ENCODE peak calls at places on chromosomes 2 and 18, in nine cellular contexts. H, P, B, X, O, W, S, R and N are unnamed samples.

GRCh38 chr18:43160509-43160908 is 45.0 kb upstream of the RIT2 start:
- DNase-seq in P (no peak), S (no peak), X (no peak), H (no peak), O (no peak), R (no peak), W (no peak), B (peak), N (no peak)

GRCh38 chr18:63293930-63294329 is 25.6 kb downstream of the BCL2 start:
- DNase-seq in H (no peak), W (no peak), R (no peak), S (no peak), B (no peak), X (no peak), P (no peak), O (peak), N (no peak)

GRCh38 chr2:157692768-157693167 is 64.1 kb upstream of the ACVR1C start:
- DNase-seq in R (no peak), O (peak), S (no peak), P (no peak), X (no peak), B (peak), H (no peak), W (no peak), N (no peak)

GRCh38 chr2:176157499-176158305 is 595 bp downstream of the HOXD3 start:
- DNase-seq in O (no peak), W (no peak), H (no peak), R (no peak), P (no peak), S (peak), X (no peak), B (no peak), N (peak)

GRCh38 chr18:61743775-61744531 is 148.9 kb downstream of the RNF152 start:
- DNase-seq in H (peak), R (no peak), W (no peak), B (peak), O (no peak), X (no peak), S (no peak), P (no peak), N (no peak)

GRCh38 chr18:10279905-10280658 is 174.4 kb upstream of the APCDD1 start:
- DNase-seq in P (no peak), S (no peak), O (no peak), B (no peak), X (no peak), R (no peak), W (no peak), H (no peak), N (no peak)

GRCh38 chr2:127735537-127736399 is 34.5 kb downstream of the SFT2D3 start:
- DNase-seq in O (no peak), X (no peak), P (no peak), S (peak), R (no peak), W (no peak), B (no peak), H (no peak), N (no peak)

GRCh38 chr2:191936882-191937405 is 90.1 kb upstream of the CAVIN2 start:
- DNase-seq in W (no peak), P (no peak), X (no peak), O (no peak), S (no peak), R (no peak), H (no peak), B (no peak), N (no peak)

GRCh38 chr2:60644942-60645341 is 91.5 kb upstream of the BCL11A start:
- DNase-seq in X (no peak), H (no peak), S (no peak), B (no peak), O (no peak), P (no peak), R (no peak), W (no peak), N (no peak)

GRCh38 chr18:13998571-13998970 is 83.2 kb upstream of the MC2R start:
- DNase-seq in H (no peak), P (no peak), S (no peak), R (no peak), O (no peak), X (no peak), W (no peak), B (no peak), N (no peak)

GRCh38 chr2:109062558-109063325 is 66.3 kb upstream of the SH3RF3 start:
- DNase-seq in H (no peak), W (peak), S (no peak), R (no peak), P (no peak), B (no peak), O (no peak), X (no peak), N (peak)

GRCh38 chr2:176789751-176790150 is 422.8 kb upstream of the HNRNPA3 start:
- DNase-seq in R (no peak), P (no peak), S (no peak), X (no peak), B (no peak), W (no peak), O (no peak), H (no peak), N (no peak)

GRCh38 chr2:72008608-72009007 is 139.1 kb downstream of the CYP26B1 start:
- DNase-seq in H (no peak), O (no peak), X (no peak), R (no peak), B (no peak), W (peak), P (no peak), S (no peak), N (peak)

GRCh38 chr2:119156105-119156890 is 2.3 kb downstream of the C1QL2 start:
- DNase-seq in B (no peak), X (no peak), S (no peak), O (no peak), H (no peak), P (no peak), R (no peak), W (no peak), N (no peak)

GRCh38 chr2:183409662-183410061 is 285.4 kb downstream of the NUP35 start:
- DNase-seq in P (no peak), S (no peak), B (no peak), R (no peak), X (no peak), H (no peak), O (no peak), W (no peak), N (no peak)

GRCh38 chr2:96251721-96252292 is 14.0 kb downstream of the TMEM127 start:
- DNase-seq in P (no peak), S (peak), B (peak), X (peak), O (peak), W (no peak), R (peak), H (peak), N (no peak)

GRCh38 chr2:69988086-69988635 is 26.7 kb upstream of the ASPRV1 start:
- DNase-seq in S (no peak), W (no peak), H (no peak), P (no peak), O (no peak), X (no peak), B (no peak), R (no peak), N (no peak)

GRCh38 chr2:234292205-234292954 is 204.5 kb downstream of the ARL4C start:
- DNase-seq in W (no peak), H (no peak), B (no peak), R (no peak), O (no peak), X (no peak), P (peak), S (no peak), N (no peak)

GRCh38 chr18:50663626-50664441 is 103.9 kb downstream of the MAPK4 start:
- DNase-seq in X (no peak), W (no peak), B (no peak), O (no peak), R (no peak), H (no peak), S (no peak), P (no peak), N (no peak)

GRCh38 chr2:65128297-65129190 is 1.4 kb downstream of the RAB1A start:
- DNase-seq in O (peak), S (no peak), P (no peak), R (no peak), B (peak), W (no peak), H (peak), X (no peak), N (peak)

GRCh38 chr2:82819936-82820335 is 1639.1 kb downstream of the SUCLG1 start:
- DNase-seq in O (no peak), S (no peak), W (no peak), B (no peak), R (no peak), X (no peak), H (no peak), P (no peak), N (no peak)

GRCh38 chr2:25460261-25460905 is 118.7 kb upstream of the DNMT3A start:
- DNase-seq in P (no peak), H (no peak), X (no peak), O (no peak), S (no peak), B (no peak), W (no peak), R (no peak), N (no peak)

GRCh38 chr2:232675381-232675780 is 21.8 kb upstream of the GIGYF2 start:
- DNase-seq in X (no peak), B (no peak), S (no peak), P (no peak), R (no peak), H (no peak), O (no peak), W (no peak), N (no peak)

GRCh38 chr18:48622911-48623431 is 84.1 kb downstream of the CTIF start:
- DNase-seq in X (no peak), O (peak), R (no peak), W (no peak), H (no peak), P (no peak), S (no peak), B (peak), N (no peak)

GRCh38 chr2:235500761-235501662 is 7.2 kb downstream of the AGAP1 start:
- DNase-seq in H (no peak), B (peak), R (no peak), W (no peak), X (no peak), P (no peak), S (no peak), O (no peak), N (no peak)
- H3K4me3 ChIP-seq in H (no peak), B (no peak), R (peak), W (peak), X (peak), P (no peak), S (no peak), O (no peak), N (no peak)

DNA sequence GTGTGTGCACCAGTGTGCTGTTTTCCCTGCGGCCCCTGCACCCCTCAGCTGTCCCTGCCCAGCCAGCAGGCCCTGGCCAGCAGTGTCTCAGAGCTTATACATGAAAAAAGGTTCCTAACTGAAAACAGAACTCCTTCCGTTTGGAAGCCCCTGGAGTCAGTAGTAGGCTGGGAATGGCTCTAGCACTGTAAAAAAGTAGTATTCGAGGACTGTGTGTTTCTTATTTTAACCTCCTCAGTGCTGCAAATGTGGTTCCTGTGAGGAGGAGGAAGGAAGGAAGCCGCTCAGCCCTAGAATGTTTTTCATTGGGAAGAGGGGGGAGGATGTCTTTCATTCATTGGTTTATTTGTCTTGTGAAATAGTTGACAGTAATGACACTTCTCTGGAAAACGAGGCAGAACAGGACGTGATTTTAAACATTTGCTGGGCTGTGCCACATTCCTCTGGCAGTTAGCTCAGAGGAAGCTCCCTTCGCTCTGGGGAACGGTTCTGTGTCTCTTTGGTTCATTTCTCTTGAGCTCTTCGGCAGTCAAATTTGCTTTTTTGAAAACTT is 103.5 kb downstream of the SPTBN1 start:
- DNase-seq in R (no peak), W (no peak), H (peak), B (peak), O (peak), X (no peak), P (no peak), S (peak), N (peak)
- TF ChIP-seq POLR2A in R (no peak), W (peak), H (no peak), B (peak), O (no peak), X (no peak), P (peak), S (no peak), N (peak)

DNA sequence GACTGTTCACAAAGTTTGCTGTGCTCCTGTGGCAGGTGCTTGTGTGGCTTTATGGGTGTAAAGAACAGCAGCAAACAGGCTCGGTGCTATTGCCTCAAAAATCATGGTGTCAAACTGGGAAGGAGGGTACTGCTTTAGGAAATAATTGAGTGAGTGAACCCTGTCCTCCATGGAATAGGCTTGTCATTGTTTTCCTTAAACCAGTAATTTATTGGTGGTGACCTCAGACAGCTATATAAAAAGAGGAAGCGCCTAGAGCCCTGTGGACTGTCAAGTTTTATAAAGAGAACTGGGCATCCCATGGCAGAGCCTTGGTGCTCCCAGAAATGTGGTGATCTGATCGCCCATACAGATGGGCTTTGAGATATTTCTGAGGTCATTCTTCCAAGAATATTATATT is 4.7 kb upstream of the CXCR4 start:
- DNase-seq in H (no peak), O (no peak), B (no peak), S (no peak), X (no peak), R (no peak), P (no peak), W (no peak), N (no peak)
- TF ChIP-seq CTCF in H (no peak), O (no peak), B (no peak), S (no peak), X (no peak), R (no peak), P (no peak), W (no peak), N (no peak)

DNA sequence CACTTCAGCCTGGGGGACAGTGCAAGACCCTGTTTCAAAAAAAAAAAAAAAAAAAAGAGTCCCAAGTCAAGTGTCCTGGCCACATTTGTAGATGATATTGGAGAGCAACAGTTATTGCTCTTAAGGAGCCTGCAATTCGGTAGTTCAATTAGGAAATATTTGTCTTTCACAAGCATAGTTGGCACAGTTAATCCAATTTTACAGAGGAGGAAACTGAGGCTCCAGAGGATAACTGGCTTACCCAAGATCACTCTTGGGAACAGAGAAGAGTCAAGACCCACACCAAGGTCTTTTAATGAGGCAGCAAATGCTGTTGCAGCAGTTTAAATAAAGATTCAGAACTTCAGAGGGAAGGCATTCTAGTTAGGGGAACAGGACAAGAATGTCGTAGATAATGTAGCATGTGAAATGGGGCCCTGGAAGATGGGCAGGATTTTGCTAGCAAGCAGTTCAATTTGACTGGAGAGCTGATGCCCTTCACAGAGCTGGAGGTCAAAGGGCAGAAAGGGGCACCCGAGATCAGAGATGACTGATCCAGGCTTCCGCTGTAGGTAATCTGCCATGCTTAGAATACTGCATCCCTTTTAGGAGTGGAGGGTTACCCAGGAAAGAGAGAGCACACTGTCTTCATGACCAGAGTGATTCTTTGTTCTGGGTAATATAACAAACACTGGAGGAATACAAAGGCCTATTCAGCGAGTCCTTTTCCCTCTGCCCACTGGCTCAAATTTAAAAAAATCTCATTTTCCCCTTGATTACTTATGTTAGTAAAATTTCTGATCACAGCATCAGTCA is 3.0 kb downstream of the NPC1 start:
- DNase-seq in R (no peak), X (no peak), S (no peak), H (no peak), O (no peak), W (no peak), B (no peak), P (no peak), N (no peak)
- H3K4me3 ChIP-seq in R (no peak), X (no peak), S (peak), H (no peak), O (no peak), W (peak), B (no peak), P (no peak), N (no peak)

DNA sequence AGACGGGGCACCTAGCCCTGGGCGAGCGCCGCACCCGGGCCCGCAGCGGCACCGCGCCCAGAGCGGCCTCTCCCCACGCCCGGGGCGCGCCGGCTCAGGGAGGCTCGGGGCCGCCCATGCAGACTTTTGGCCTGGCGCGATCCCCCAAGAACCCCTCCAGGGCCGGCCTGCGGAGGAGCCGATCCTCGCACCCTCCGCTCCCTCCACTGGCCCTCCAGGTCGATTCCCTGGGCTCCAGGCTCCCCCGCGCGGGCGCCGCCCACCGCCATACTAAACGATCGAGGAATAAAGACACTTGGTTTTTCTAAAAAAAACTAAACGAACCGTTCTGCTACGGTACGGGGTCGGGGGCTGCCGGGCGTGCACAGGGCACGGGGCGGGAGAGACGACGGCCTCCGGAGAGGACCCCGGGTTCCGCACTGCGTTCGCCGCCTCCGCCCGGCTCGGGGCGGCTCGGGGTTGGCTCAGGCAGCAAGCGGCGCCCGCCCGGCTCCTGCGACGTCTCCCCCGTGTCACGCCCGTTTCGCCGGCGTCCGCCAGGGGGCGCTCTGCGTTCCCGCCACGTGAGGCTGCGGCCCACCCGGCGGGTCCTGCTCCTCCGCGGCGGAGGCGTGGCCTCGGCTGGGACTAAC is 366 bp upstream of the KHK start:
- DNase-seq in S (peak), H (peak), P (no peak), X (peak), O (peak), B (peak), W (peak), R (peak), N (peak)
- TF ChIP-seq POLR2A in S (peak), H (peak), P (peak), X (peak), O (peak), B (no peak), W (no peak), R (peak), N (no peak)